ENCODE peak calls at places on chromosomes 4 and X, in ten cellular contexts. X is hippocampal formation, R is glutamatergic neuron, J is caudate nucleus, P is kidney, C is right cardiac atrium, S is substantia nigra, U is endodermal cell, F is nephron progenitor cell, H is RPMI7951. I is an unnamed sample.
A peak's percentile ranks its signal among the peaks of the same experiment; 100 is the strongest.

GRCh38 chr4:88211473-88212252 is 53.2 kb upstream of the ABCG2 start:
- DNase-seq in X (peak; percentile 4), R (no peak), J (peak; percentile 2), P (no peak), C (no peak), S (no peak), U (peak; percentile 77), F (peak; percentile 56), H (peak; percentile 37), I (no peak)

GRCh38 chr4:3769642-3770184 is 3.5 kb downstream of the ADRA2C start:
- DNase-seq in X (no peak), R (no peak), J (no peak), P (no peak), C (no peak), S (no peak), U (no peak), F (no peak), H (no peak), I (no peak)

GRCh38 chrX:63934160-63934559 is 149.1 kb upstream of the ARHGEF9 start:
- DNase-seq in X (no peak), R (no peak), J (no peak), P (no peak), C (no peak), S (no peak), U (peak; percentile 48), F (no peak), H (no peak), I (peak; percentile 35)

GRCh38 chr4:97121493-97121892 is 1021.8 kb downstream of the STPG2 start:
- DNase-seq in X (no peak), R (no peak), J (no peak), P (no peak), C (no peak), S (no peak), U (no peak), F (no peak), H (no peak), I (no peak)

GRCh38 chr4:7788687-7789425 is 150.8 kb downstream of the AFAP1 start:
- DNase-seq in X (no peak), R (no peak), J (no peak), P (no peak), C (peak; percentile 45), S (no peak), U (no peak), F (no peak), H (no peak), I (no peak)

GRCh38 chrX:112874140-112874539 is 33.5 kb upstream of the AMOT start:
- DNase-seq in X (no peak), R (no peak), J (no peak), P (no peak), C (no peak), S (no peak), U (no peak), F (no peak), H (no peak), I (no peak)

GRCh38 chr4:57182132-57182874 is 72.1 kb upstream of the IGFBP7 start:
- DNase-seq in X (peak; percentile 87), R (no peak), J (peak; percentile 86), P (no peak), C (peak; percentile 56), S (peak; percentile 62), U (no peak), F (no peak), H (peak; percentile 54), I (no peak)

GRCh38 chrX:71532078-71532752 is 689 bp upstream of the OGT start:
- DNase-seq in X (no peak), R (no peak), J (peak; percentile 30), P (no peak), C (no peak), S (no peak), U (no peak), F (no peak), H (peak; percentile 83), I (no peak)

GRCh38 chr4:109005523-109005922 is 242.7 kb upstream of the ETNPPL start:
- DNase-seq in X (no peak), R (no peak), J (no peak), P (no peak), C (no peak), S (no peak), U (no peak), F (no peak), H (peak; percentile 1), I (no peak)

GRCh38 chrX:106397788-106398538 is 213.8 kb upstream of the RADX start:
- DNase-seq in X (no peak), R (no peak), J (no peak), P (no peak), C (no peak), S (no peak), U (no peak), F (no peak), H (no peak), I (no peak)

GRCh38 chrX:73289039-73289438 is 74.4 kb upstream of the NAP1L2 start:
- DNase-seq in X (no peak), R (no peak), J (no peak), P (no peak), C (no peak), S (no peak), U (peak; percentile 79), F (no peak), H (peak; percentile 5), I (peak; percentile 72)

GRCh38 chr4:95547708-95548471 is 883 bp downstream of the UNC5C start:
- DNase-seq in X (peak; percentile 72), R (peak; percentile 42), J (peak; percentile 88), P (peak; percentile 71), C (peak; percentile 36), S (peak; percentile 43), U (peak; percentile 68), F (peak; percentile 42), H (no peak), I (peak; percentile 55)

GRCh38 chrX:79530310-79531108 is 163.4 kb upstream of the ITM2A start:
- DNase-seq in X (no peak), R (no peak), J (no peak), P (peak; percentile 60), C (no peak), S (no peak), U (no peak), F (no peak), H (no peak), I (no peak)

GRCh38 chr4:142265536-142265935 is 580.6 kb downstream of the INPP4B start:
- DNase-seq in X (no peak), R (no peak), J (no peak), P (no peak), C (no peak), S (no peak), U (no peak), F (no peak), H (peak; percentile 46), I (no peak)

GRCh38 chr4:66575024-66575696 is 904.9 kb upstream of the EPHA5 start:
- DNase-seq in X (no peak), R (no peak), J (no peak), P (no peak), C (peak; percentile 22), S (no peak), U (no peak), F (no peak), H (peak; percentile 97), I (no peak)

GRCh38 chr4:37463457-37463856 is 218.9 kb downstream of the NWD2 start:
- DNase-seq in X (no peak), R (no peak), J (no peak), P (no peak), C (no peak), S (no peak), U (peak; percentile 68), F (no peak), H (no peak), I (peak; percentile 35)

GRCh38 chr4:86033171-86033570 is 326.7 kb downstream of the MAPK10 start:
- DNase-seq in X (peak; percentile 37), R (no peak), J (no peak), P (peak; percentile 55), C (peak; percentile 73), S (no peak), U (no peak), F (no peak), H (peak; percentile 97), I (no peak)

GRCh38 chr4:16642897-16643296 is 255.5 kb downstream of the LDB2 start:
- DNase-seq in X (no peak), R (no peak), J (no peak), P (no peak), C (no peak), S (no peak), U (no peak), F (no peak), H (peak; percentile 27), I (no peak)

GRCh38 chrX:150781711-150782110 is 88.5 kb downstream of the MTMR1 start:
- DNase-seq in X (no peak), R (no peak), J (no peak), P (no peak), C (no peak), S (no peak), U (no peak), F (no peak), H (no peak), I (no peak)

GRCh38 chr4:169263791-169264392 is 6.9 kb downstream of the SH3RF1 start:
- DNase-seq in X (no peak), R (no peak), J (no peak), P (no peak), C (no peak), S (no peak), U (no peak), F (no peak), H (no peak), I (no peak)

GRCh38 chr4:133402616-133403015 is 253.5 kb downstream of the PCDH10 start:
- DNase-seq in X (no peak), R (no peak), J (no peak), P (no peak), C (no peak), S (no peak), U (no peak), F (no peak), H (no peak), I (no peak)

GRCh38 chr4:26084414-26084813 is 170.4 kb downstream of the SMIM20 start:
- DNase-seq in X (no peak), R (no peak), J (no peak), P (no peak), C (no peak), S (no peak), U (no peak), F (no peak), H (no peak), I (no peak)

GRCh38 chrX:40949071-40949470 is 136.2 kb upstream of the USP9X start:
- DNase-seq in X (no peak), R (no peak), J (no peak), P (no peak), C (no peak), S (no peak), U (no peak), F (no peak), H (no peak), I (no peak)

GRCh38 chr4:154030747-154031146 is 241.9 kb upstream of the SFRP2 start:
- DNase-seq in X (no peak), R (no peak), J (no peak), P (no peak), C (no peak), S (no peak), U (no peak), F (no peak), H (peak; percentile 40), I (no peak)

GRCh38 chr4:146514651-146515379 is 6.9 kb downstream of the SLC10A7 start:
- DNase-seq in X (no peak), R (no peak), J (no peak), P (no peak), C (no peak), S (no peak), U (no peak), F (no peak), H (no peak), I (peak; percentile 28)

GRCh38 chrX:2774776-2775175 is 22.9 kb downstream of the XG start:
- DNase-seq in X (no peak), R (no peak), J (no peak), P (no peak), C (no peak), S (no peak), U (no peak), F (no peak), H (no peak), I (no peak)

GRCh38 chrX:148878371-148878770 is 378.0 kb downstream of the AFF2 start:
- DNase-seq in X (no peak), R (no peak), J (no peak), P (no peak), C (no peak), S (no peak), U (no peak), F (no peak), H (peak; percentile 81), I (no peak)

GRCh38 chr4:94758141-94758699 is 465 bp downstream of the BMPR1B start:
- DNase-seq in X (peak; percentile 3), R (peak; percentile 72), J (no peak), P (peak; percentile 91), C (peak; percentile 58), S (no peak), U (peak; percentile 89), F (peak; percentile 71), H (no peak), I (peak; percentile 81)

I was measured in H9.